ENCODE peak calls at places on chromosomes 11 and 22, in five cellular contexts. One of them, this sample, is unnamed.

GRCh38 chr11:41534861-41535260 is 75.4 kb upstream of the LRRC4C start:
- DNase-seq in HFFc6: no peak
- DNase-seq in NCI-H146: no peak
- DNase-seq in stimulated activated CD4-positive, alpha-beta T cell treated with anti-CD3 and anti-CD28 coated beads, Interleukin-15, amount 100 ng/mL, for 24 hours: no peak
- DNase-seq in GM10248: no peak
- DNase-seq in this sample: no peak

GRCh38 chr11:115925568-115925904 is 421.3 kb upstream of the CADM1 start:
- DNase-seq in HFFc6: no peak
- DNase-seq in NCI-H146: no peak
- DNase-seq in stimulated activated CD4-positive, alpha-beta T cell treated with anti-CD3 and anti-CD28 coated beads, Interleukin-15, amount 100 ng/mL, for 24 hours: no peak
- DNase-seq in GM10248: no peak
- DNase-seq in this sample: no peak

GRCh38 chr11:47617417-47617809 is 23.2 kb upstream of the C1QTNF4 start:
- DNase-seq in HFFc6: peak; percentile 37
- DNase-seq in NCI-H146: no peak
- DNase-seq in stimulated activated CD4-positive, alpha-beta T cell treated with anti-CD3 and anti-CD28 coated beads, Interleukin-15, amount 100 ng/mL, for 24 hours: no peak
- DNase-seq in GM10248: no peak
- DNase-seq in this sample: no peak

GRCh38 chr11:13962562-13963168 is at the start of gene SPON1:
- DNase-seq in HFFc6: no peak
- DNase-seq in NCI-H146: no peak
- DNase-seq in stimulated activated CD4-positive, alpha-beta T cell treated with anti-CD3 and anti-CD28 coated beads, Interleukin-15, amount 100 ng/mL, for 24 hours: peak; percentile 64
- DNase-seq in GM10248: peak; percentile 22
- DNase-seq in this sample: no peak

GRCh38 chr11:68974421-68975194 is 6.2 kb downstream of the MRGPRD start:
- DNase-seq in HFFc6: peak; percentile 37
- DNase-seq in NCI-H146: no peak
- DNase-seq in stimulated activated CD4-positive, alpha-beta T cell treated with anti-CD3 and anti-CD28 coated beads, Interleukin-15, amount 100 ng/mL, for 24 hours: peak; percentile 32
- DNase-seq in GM10248: no peak
- DNase-seq in this sample: no peak

GRCh38 chr11:62536301-62536957 is 10.2 kb downstream of the AHNAK start:
- DNase-seq in HFFc6: no peak
- DNase-seq in NCI-H146: no peak
- DNase-seq in stimulated activated CD4-positive, alpha-beta T cell treated with anti-CD3 and anti-CD28 coated beads, Interleukin-15, amount 100 ng/mL, for 24 hours: no peak
- DNase-seq in GM10248: no peak
- DNase-seq in this sample: no peak

GRCh38 chr11:128026596-128026995 is 560.8 kb downstream of the ETS1 start:
- DNase-seq in HFFc6: peak; percentile 99
- DNase-seq in NCI-H146: no peak
- DNase-seq in stimulated activated CD4-positive, alpha-beta T cell treated with anti-CD3 and anti-CD28 coated beads, Interleukin-15, amount 100 ng/mL, for 24 hours: no peak
- DNase-seq in GM10248: no peak
- DNase-seq in this sample: no peak

GRCh38 chr11:65308281-65308891 is 6.3 kb upstream of the CDC42EP2 start:
- DNase-seq in HFFc6: no peak
- DNase-seq in NCI-H146: no peak
- DNase-seq in stimulated activated CD4-positive, alpha-beta T cell treated with anti-CD3 and anti-CD28 coated beads, Interleukin-15, amount 100 ng/mL, for 24 hours: no peak
- DNase-seq in GM10248: no peak
- DNase-seq in this sample: no peak

GRCh38 chr11:68139395-68139794 is 18.2 kb upstream of the CHKA start:
- DNase-seq in HFFc6: no peak
- DNase-seq in NCI-H146: no peak
- DNase-seq in stimulated activated CD4-positive, alpha-beta T cell treated with anti-CD3 and anti-CD28 coated beads, Interleukin-15, amount 100 ng/mL, for 24 hours: no peak
- DNase-seq in GM10248: no peak
- DNase-seq in this sample: no peak

GRCh38 chr11:45473491-45473890 is 187.3 kb upstream of the SYT13 start:
- DNase-seq in HFFc6: no peak
- DNase-seq in NCI-H146: no peak
- DNase-seq in stimulated activated CD4-positive, alpha-beta T cell treated with anti-CD3 and anti-CD28 coated beads, Interleukin-15, amount 100 ng/mL, for 24 hours: no peak
- DNase-seq in GM10248: no peak
- DNase-seq in this sample: no peak

GRCh38 chr22:31102441-31103081 is 4.8 kb downstream of the SELENOM start:
- DNase-seq in HFFc6: peak; percentile 97
- DNase-seq in NCI-H146: no peak
- DNase-seq in stimulated activated CD4-positive, alpha-beta T cell treated with anti-CD3 and anti-CD28 coated beads, Interleukin-15, amount 100 ng/mL, for 24 hours: peak; percentile 19
- DNase-seq in GM10248: no peak
- DNase-seq in this sample: no peak